ENCODE peak calls at places on chromosomes 1 and 21, in four cellular contexts. J is right atrium auricular region; R is psoas muscle; A is CD4-positive, alpha-beta memory T cell. V is an unnamed sample. For H3K9me3, the result is how much of the 10 kb centered on the place peaks cover.

GRCh38 chr21:35335951-35336446 is 286.9 kb upstream of the RUNX1 start:
- DNase-seq in R (no peak), J (no peak), A (no peak), V (no peak)

GRCh38 chr1:156291226-156292061 is 4.0 kb downstream of the GLMP start:
- DNase-seq in R (peak), A (no peak), J (peak), V (no peak)

GRCh38 chr1:7287013-7287412 is 484.1 kb upstream of the VAMP3 start:
- DNase-seq in A (no peak), J (no peak), R (no peak), V (no peak)

GRCh38 chr1:151485685-151486255 is 25.4 kb upstream of the CGN start:
- DNase-seq in J (no peak), R (no peak), A (no peak), V (no peak)

GRCh38 chr1:228455715-228456114 is 31.5 kb upstream of the RNF187 start:
- DNase-seq in J (no peak), R (no peak), A (no peak), V (no peak)

GRCh38 chr1:1358433-1359201 is at the start of gene MXRA8:
- DNase-seq in R (peak), J (peak), A (no peak), V (no peak)

GRCh38 chr1:205449750-205450443 is 5.9 kb downstream of the BLACAT1 start:
- DNase-seq in R (no peak), J (no peak), A (no peak), V (no peak)

GRCh38 chr1:109776206-109776835 is 12.6 kb upstream of the EPS8L3 start:
- DNase-seq in J (no peak), A (no peak), R (no peak), V (no peak)

GRCh38 chr1:164712131-164713031 is 153.4 kb downstream of the PBX1 start:
- DNase-seq in A (no peak), R (no peak), J (no peak), V (no peak)

GRCh38 chr1:154081386-154082126 is 73.3 kb downstream of the NUP210L start:
- DNase-seq in R (no peak), J (no peak), A (no peak), V (no peak)
- H3K9me3 ChIP-seq in R (under half), J (under half), A (under half), V (under half)

GRCh38 chr1:197159461-197159860 is 13.0 kb upstream of the ASPM start:
- DNase-seq in R (no peak), J (no peak), A (no peak), V (no peak)
- H3K9me3 ChIP-seq in R (under half), J (under half), A (under half), V (under half)

GRCh38 chr1:238334170-238334569 is 443.4 kb upstream of the ZP4 start:
- DNase-seq in J (no peak), R (no peak), A (no peak), V (no peak)
- H3K9me3 ChIP-seq in J (under half), R (under half), A (under half), V (under half)

GRCh38 chr1:152757747-152758146 is at the start of gene KPRP:
- DNase-seq in J (no peak), A (no peak), R (no peak), V (no peak)

GRCh38 chr1:152759453-152760173 is 1.8 kb downstream of the KPRP start:
- DNase-seq in J (no peak), R (no peak), A (no peak), V (no peak)

GRCh38 chr1:152760551-152761190 is 2.8 kb downstream of the KPRP start:
- DNase-seq in A (no peak), J (no peak), R (no peak), V (no peak)

GRCh38 chr1:152758636-152759035 is 811 bp downstream of the KPRP start:
- DNase-seq in J (no peak), R (no peak), A (no peak), V (no peak)

DNA sequence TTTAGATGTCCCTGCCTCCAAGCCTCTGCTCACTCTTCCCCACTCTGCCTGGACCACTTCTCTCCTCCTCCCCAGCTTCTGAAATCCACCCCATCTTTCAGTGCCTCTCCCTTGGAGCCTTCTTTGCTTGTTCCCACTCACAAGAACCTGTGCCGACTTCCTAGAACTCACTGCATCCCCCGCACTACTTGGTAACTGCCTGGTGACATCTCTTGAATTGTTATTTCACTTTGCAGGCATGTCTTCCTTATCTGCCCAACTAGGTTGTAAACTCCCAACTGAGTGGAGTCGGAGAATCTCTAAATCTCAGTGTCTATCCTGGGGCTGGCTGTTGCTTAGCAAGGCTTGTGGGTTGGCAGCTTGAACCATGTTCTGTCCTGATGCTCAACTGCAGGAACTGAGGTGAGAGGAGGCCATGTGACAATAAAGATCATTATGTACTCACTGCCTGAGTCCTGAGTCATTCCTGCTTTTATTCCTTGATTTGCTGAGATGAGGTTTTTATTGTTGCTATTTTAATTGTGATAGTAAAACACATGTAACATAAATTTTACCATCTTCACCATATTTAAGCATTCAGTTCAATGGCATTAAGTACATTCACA is 3.9 kb downstream of the KPRP start:
- DNase-seq in A (no peak), J (no peak), R (no peak), V (no peak)
- H3K9me3 ChIP-seq in A (under half), J (under half), R (under half), V (under half)

GRCh38 chr1:21139601-21140000 is 37.1 kb downstream of the EIF4G3 start:
- DNase-seq in J (no peak), A (no peak), R (peak), V (no peak)
- H3K9me3 ChIP-seq in J (under half), A (under half), R (under half), V (under half)

GRCh38 chr1:246413430-246413829 is 93.6 kb downstream of the SMYD3 start:
- DNase-seq in R (no peak), A (no peak), J (no peak), V (no peak)

GRCh38 chr1:246417813-246418564 is 89.1 kb downstream of the SMYD3 start:
- DNase-seq in R (no peak), J (no peak), A (no peak), V (no peak)

GRCh38 chr1:246416261-246416660 is 90.8 kb downstream of the SMYD3 start:
- DNase-seq in A (no peak), R (no peak), J (no peak), V (no peak)

GRCh38 chr1:246417152-246417812 is 89.8 kb downstream of the SMYD3 start:
- DNase-seq in J (no peak), R (no peak), A (no peak), V (no peak)

GRCh38 chr1:246415028-246415427 is 92.1 kb downstream of the SMYD3 start:
- DNase-seq in R (no peak), A (no peak), J (no peak), V (no peak)
- H3K9me3 ChIP-seq in R (under half), A (under half), J (under half), V (under half)

GRCh38 chr1:79519084-79519760 is 512.7 kb upstream of the ADGRL4 start:
- DNase-seq in J (no peak), R (no peak), A (no peak), V (no peak)
- H3K9me3 ChIP-seq in J (under half), R (under half), A (under half), V (under half)

DNA sequence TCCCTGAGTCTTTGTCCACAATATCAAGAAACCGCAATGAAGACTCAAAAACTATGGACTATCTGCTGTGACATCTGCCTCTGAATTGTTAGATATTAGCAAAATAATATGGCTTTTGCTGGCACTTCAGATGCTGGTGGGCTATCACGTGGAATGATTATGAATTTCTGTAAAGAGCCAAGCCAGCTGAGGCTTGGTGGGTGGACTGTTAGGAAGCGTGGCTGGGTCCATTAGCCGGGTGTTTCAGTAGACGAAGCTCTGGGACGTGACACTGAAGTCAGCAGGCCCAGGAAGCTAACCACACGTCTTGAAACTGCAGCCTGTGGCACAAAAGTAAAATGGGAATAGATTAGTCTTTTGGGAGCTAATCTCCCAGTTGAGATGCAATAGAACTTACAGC is 780.0 kb upstream of the TPTE start:
- DNase-seq in J (no peak), A (no peak), R (no peak), V (no peak)
- H3K9me3 ChIP-seq in J (under half), A (under half), R (under half), V (under half)

GRCh38 chr21:42086969-42087368 is 15.9 kb downstream of the UMODL1 start:
- DNase-seq in J (no peak), A (no peak), R (no peak), V (no peak)
- H3K9me3 ChIP-seq in J (under half), A (under half), R (under half), V (under half)

DNA sequence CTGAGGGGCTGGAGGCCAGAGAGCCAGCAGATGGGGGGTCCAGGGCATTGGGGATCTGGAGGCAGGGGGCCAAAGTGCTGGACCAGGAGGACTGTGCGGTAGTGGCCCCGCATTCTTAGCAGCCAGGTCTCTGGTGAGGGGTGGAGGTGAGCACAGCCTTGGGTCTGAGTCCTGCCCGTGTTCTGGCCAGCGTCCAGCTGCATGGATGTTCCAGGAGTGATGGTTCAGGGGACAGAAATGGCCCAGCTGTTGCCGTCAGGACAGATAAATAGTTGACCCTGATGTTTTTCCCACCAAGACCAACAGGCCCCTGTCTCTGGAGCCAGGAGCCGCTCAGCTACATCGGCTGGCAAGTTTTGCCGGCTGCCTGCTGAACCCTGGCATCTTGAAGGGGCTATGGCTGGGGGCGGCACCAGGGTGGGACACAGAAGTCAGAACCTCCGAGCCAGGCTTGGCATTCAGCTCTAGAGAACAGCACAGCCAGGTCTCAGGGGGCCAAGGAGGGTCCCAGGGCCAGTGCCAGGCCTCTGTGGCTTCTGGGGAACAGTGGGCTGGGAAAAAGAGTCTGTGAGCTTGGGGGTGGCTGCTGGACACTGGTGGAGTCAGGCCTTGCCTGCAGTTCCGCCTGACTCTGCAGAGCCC is 19.4 kb upstream of the TTC34 start:
- DNase-seq in J (no peak), R (peak), A (no peak), V (no peak)
- H3K9me3 ChIP-seq in J (under half), R (under half), A (under half), V (under half)

V was measured in T-helper 17 cell.